ENCODE peak calls at places on chromosome 14, in nine cellular contexts. A is GM23248; D is stimulated activated CD8-positive, alpha-beta memory T cell treated with anti-CD3 and anti-CD28 coated beads, Interleukin-7, amount 100 ng/mL, for 24 hours; W is Peyer's patch; R is SW480; V is naive thymus-derived CD4-positive, alpha-beta T cell; U is activated naive CD8-positive, alpha-beta T cell treated with anti-CD3 and anti-CD28 coated beads for 36 hours; I is ELF-1; O is NCI-H1436. M is an unnamed sample.

GRCh38 chr14:87102979-87103378 is 890.0 kb downstream of the GALC start:
- DNase-seq in A (no peak), D (no peak), W (no peak), R (no peak), V (no peak), U (no peak), I (no peak), O (no peak), M (no peak)

GRCh38 chr14:103803661-103804060 is 43.7 kb downstream of the PPP1R13B start:
- DNase-seq in A (peak; percentile 72), D (no peak), W (no peak), R (no peak), V (no peak), U (no peak), I (no peak), O (no peak), M (no peak)

GRCh38 chr14:73239463-73240241 is 2.3 kb downstream of the PAPLN start:
- DNase-seq in A (peak; percentile 71), D (no peak), W (no peak), R (no peak), V (no peak), U (no peak), I (peak; percentile 60), O (no peak), M (no peak)

GRCh38 chr14:94330857-94331256 is 7.7 kb upstream of the SERPINA6 start:
- DNase-seq in A (peak; percentile 28), D (no peak), W (no peak), R (no peak), V (no peak), U (no peak), I (no peak), O (no peak), M (no peak)

GRCh38 chr14:83847102-83847501 is 1682.8 kb upstream of the FLRT2 start:
- DNase-seq in A (no peak), D (no peak), W (no peak), R (no peak), V (no peak), U (no peak), I (no peak), O (no peak), M (no peak)

GRCh38 chr14:100900837-100901390 is 2.6 kb downstream of the RTL1 start:
- DNase-seq in A (peak; percentile 29), D (no peak), W (peak; percentile 44), R (peak; percentile 55), V (no peak), U (peak; percentile 23), I (peak; percentile 79), O (peak; percentile 20), M (no peak)

GRCh38 chr14:84826349-84826748 is 703.6 kb upstream of the FLRT2 start:
- DNase-seq in A (peak; percentile 0), D (no peak), W (no peak), R (no peak), V (no peak), U (no peak), I (no peak), O (no peak), M (no peak)

GRCh38 chr14:74552623-74553022 is 59.1 kb downstream of the ISCA2 start:
- DNase-seq in A (peak; percentile 82), D (no peak), W (peak; percentile 65), R (no peak), V (no peak), U (no peak), I (no peak), O (no peak), M (no peak)

GRCh38 chr14:71586131-71586893 is 345.9 kb upstream of the RGS6 start:
- DNase-seq in A (peak; percentile 66), D (no peak), W (no peak), R (no peak), V (no peak), U (no peak), I (peak; percentile 15), O (peak; percentile 55), M (peak; percentile 77)

GRCh38 chr14:99602054-99602787 is 1.8 kb downstream of the CCDC85C start:
- DNase-seq in A (peak; percentile 45), D (no peak), W (peak; percentile 86), R (peak; percentile 49), V (no peak), U (no peak), I (no peak), O (no peak), M (no peak)

GRCh38 chr14:50967719-50968266 is 23.5 kb upstream of the PYGL start:
- DNase-seq in A (peak; percentile 22), D (no peak), W (no peak), R (no peak), V (no peak), U (no peak), I (no peak), O (no peak), M (no peak)

GRCh38 chr14:30855345-30856037 is 18.9 kb upstream of the COCH start:
- DNase-seq in A (no peak), D (no peak), W (no peak), R (no peak), V (no peak), U (peak; percentile 45), I (no peak), O (no peak), M (no peak)

GRCh38 chr14:86683525-86683924 is 1153.6 kb downstream of the FLRT2 start:
- DNase-seq in A (no peak), D (no peak), W (no peak), R (no peak), V (no peak), U (no peak), I (no peak), O (no peak), M (no peak)

GRCh38 chr14:105925615-105926414 is 399.4 kb downstream of the TMEM121 start:
- DNase-seq in A (no peak), D (no peak), W (peak; percentile 15), R (no peak), V (no peak), U (no peak), I (no peak), O (no peak), M (no peak)

GRCh38 chr14:93115920-93116675 is at the start of gene ITPK1:
- DNase-seq in A (peak; percentile 87), D (no peak), W (peak; percentile 77), R (peak; percentile 57), V (peak; percentile 48), U (peak; percentile 72), I (peak; percentile 40), O (peak; percentile 45), M (peak; percentile 23)

GRCh38 chr14:103541944-103542544 is 13.0 kb downstream of the TRMT61A start:
- DNase-seq in A (no peak), D (no peak), W (no peak), R (no peak), V (no peak), U (no peak), I (no peak), O (no peak), M (no peak)

GRCh38 chr14:39974036-39974435 is 541.8 kb upstream of the FBXO33 start:
- DNase-seq in A (no peak), D (no peak), W (no peak), R (no peak), V (no peak), U (no peak), I (no peak), O (no peak), M (no peak)